ENCODE peak calls at places on chromosomes 13 and 19, in ten cellular contexts. D is MM.1S, A is OCI-LY7, C is hepatocyte, U is PC-9, W is GM23248, T is SK-N-SH, K is GM23338, N is Karpas-422, R is HCT116. B is an unnamed sample.

GRCh38 chr19:49929121-49929610 is at the start of the genes ATF5 and NUP62:
- DNase-seq in D (peak; percentile 93), A (peak; percentile 90), C (peak; percentile 96), U (peak; percentile 67), W (peak; percentile 89), T (peak; percentile 98), K (peak; percentile 85), N (peak; percentile 97), R (peak; percentile 59), B (peak; percentile 90)

GRCh38 chr13:99307648-99308339 is 595 bp upstream of the GPR183 start:
- DNase-seq in D (no peak), A (no peak), C (peak; percentile 63), U (no peak), W (peak; percentile 91), T (no peak), K (no peak), N (no peak), R (no peak), B (peak; percentile 53)

GRCh38 chr19:35734273-35734672 is 8.0 kb downstream of the IGFLR1 start:
- DNase-seq in D (no peak), A (no peak), C (no peak), U (no peak), W (no peak), T (no peak), K (no peak), N (no peak), R (no peak), B (no peak)

GRCh38 chr13:22929391-22930126 is 251.2 kb upstream of the SGCG start:
- DNase-seq in D (no peak), A (no peak), C (no peak), U (no peak), W (no peak), T (no peak), K (no peak), N (no peak), R (no peak), B (no peak)

GRCh38 chr13:59409211-59409610 is 754.5 kb downstream of the DIAPH3 start:
- DNase-seq in D (no peak), A (no peak), C (peak; percentile 38), U (no peak), W (no peak), T (no peak), K (peak; percentile 48), N (no peak), R (no peak), B (no peak)

GRCh38 chr13:114111577-114111976 is 20.8 kb downstream of the RASA3 start:
- DNase-seq in D (no peak), A (no peak), C (no peak), U (no peak), W (peak; percentile 56), T (no peak), K (no peak), N (no peak), R (no peak), B (no peak)

GRCh38 chr19:2719910-2720776 is 1.0 kb downstream of the DIRAS1 start:
- DNase-seq in D (no peak), A (no peak), C (no peak), U (no peak), W (peak; percentile 85), T (peak; percentile 84), K (peak; percentile 81), N (no peak), R (no peak), B (no peak)

GRCh38 chr19:51726049-51726448 is 2.3 kb upstream of the HAS1 start:
- DNase-seq in D (no peak), A (no peak), C (peak; percentile 73), U (no peak), W (peak; percentile 87), T (no peak), K (peak; percentile 40), N (no peak), R (no peak), B (no peak)

GRCh38 chr19:33125929-33126388 is 6.0 kb upstream of the WDR88 start:
- DNase-seq in D (peak; percentile 50), A (peak; percentile 59), C (peak; percentile 80), U (peak; percentile 45), W (peak; percentile 85), T (peak; percentile 81), K (peak; percentile 82), N (peak; percentile 83), R (peak; percentile 28), B (peak; percentile 58)

GRCh38 chr19:46107371-46107770 is 17.1 kb downstream of the IGFL3 start:
- DNase-seq in D (no peak), A (no peak), C (no peak), U (no peak), W (peak; percentile 79), T (no peak), K (no peak), N (no peak), R (no peak), B (no peak)

DNA sequence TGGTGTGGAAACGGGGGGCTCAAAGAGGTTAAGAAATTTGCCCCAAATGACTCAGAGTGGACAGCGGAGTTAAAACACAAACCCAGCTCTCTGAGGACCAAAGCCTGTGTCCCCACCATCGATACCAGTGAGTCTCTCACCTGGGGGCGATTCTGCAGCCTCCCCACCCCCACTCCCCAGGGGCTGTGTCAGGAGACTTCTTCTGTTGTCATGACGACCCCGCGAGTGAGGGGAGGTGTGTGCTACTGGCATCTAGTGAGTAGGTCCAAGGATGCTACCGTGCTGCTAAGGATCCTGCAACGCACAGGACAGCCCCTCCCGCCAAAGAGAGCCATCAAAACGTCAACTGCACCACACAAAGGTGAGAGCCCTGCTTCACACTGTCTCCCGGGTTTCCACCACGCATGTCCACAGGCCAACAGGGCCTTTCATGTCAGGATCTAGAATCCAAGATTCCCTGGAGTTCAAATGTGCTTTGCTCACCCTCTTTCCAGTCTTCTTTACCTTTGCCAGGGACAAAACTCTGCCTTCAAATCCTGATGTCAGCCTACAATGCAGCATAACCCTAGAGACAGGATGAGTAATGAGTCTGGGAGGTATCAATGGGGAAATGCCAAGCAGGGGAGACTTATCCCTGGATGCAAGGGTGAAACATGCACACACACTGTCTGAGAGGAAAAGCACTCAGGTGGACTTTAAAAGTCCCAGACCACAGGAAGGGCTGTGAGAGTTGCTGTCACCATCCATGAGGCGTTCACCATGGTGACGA is 3.9 kb downstream of the RANBP3 start:
- DNase-seq in D (no peak), A (no peak), C (no peak), U (no peak), W (peak; percentile 43), T (no peak), K (no peak), N (no peak), R (no peak), B (no peak)
- H3K9me2 ChIP-seq in D (no peaks in the 10 kb centered on the region), A (no peaks in the 10 kb centered on the region), C (no peaks in the 10 kb centered on the region), U (no peaks in the 10 kb centered on the region), W (no peaks in the 10 kb centered on the region), T (no peaks in the 10 kb centered on the region), K (no peaks in the 10 kb centered on the region), N (no peaks in the 10 kb centered on the region), R (no peaks in the 10 kb centered on the region), B (no peaks in the 10 kb centered on the region)

DNA sequence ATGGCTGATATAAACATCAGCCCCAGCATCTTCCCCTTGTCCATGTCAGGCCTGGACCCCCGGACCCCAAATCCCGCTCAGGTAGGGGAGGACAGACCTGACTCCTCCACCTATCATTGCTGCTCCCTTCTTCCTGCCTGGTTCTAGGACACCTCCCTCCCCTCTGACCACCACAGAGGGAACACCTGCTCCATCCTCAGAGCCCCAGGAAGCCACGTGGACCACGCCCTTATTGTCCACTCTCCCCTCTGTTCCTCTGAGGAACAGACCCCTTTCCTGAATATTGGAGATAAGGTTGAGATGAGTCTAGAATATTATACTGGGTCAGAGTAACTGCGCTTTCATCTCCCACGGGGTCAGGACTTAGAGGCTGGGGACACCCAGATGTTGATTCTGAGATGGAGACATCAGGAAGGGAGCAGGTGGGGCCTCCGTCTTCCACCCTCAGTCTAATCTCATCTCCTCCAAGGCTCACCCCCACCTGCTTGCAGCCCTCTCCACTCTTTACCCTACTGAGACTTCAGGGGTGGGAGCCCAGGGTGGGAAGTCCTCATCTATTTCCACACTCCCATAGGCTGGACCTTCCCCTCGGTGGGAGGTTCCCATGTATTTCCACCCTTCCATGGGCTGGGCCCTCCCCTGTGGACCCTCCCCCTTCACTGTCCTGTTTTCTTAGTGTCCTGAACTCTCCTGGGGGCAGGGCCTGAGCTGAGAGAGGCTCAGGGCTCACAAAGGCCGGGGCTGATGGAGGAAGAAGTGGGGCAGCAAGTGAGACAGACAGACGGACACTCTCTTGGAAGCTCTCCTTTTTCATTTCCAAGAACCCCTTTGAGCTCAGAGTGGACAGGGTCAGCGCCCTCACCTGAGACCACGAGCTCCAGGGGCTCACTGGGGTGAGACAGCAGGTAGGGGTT is 2.7 kb downstream of the LILRA4 start:
- DNase-seq in D (no peak), A (no peak), C (no peak), U (no peak), W (no peak), T (no peak), K (no peak), N (peak; percentile 40), R (no peak), B (no peak)
- H3K9me2 ChIP-seq in D (no peaks in the 10 kb centered on the region), A (no peaks in the 10 kb centered on the region), C (no peaks in the 10 kb centered on the region), U (no peaks in the 10 kb centered on the region), W (no peaks in the 10 kb centered on the region), T (no peaks in the 10 kb centered on the region), K (no peaks in the 10 kb centered on the region), N (no peaks in the 10 kb centered on the region), R (no peaks in the 10 kb centered on the region), B (no peaks in the 10 kb centered on the region)

GRCh38 chr13:105591308-105591707 is 944.2 kb downstream of the EFNB2 start:
- DNase-seq in D (no peak), A (no peak), C (no peak), U (no peak), W (no peak), T (no peak), K (no peak), N (no peak), R (no peak), B (no peak)
- H3K9me2 ChIP-seq in D (no peaks in the 10 kb centered on the region), A (no peaks in the 10 kb centered on the region), C (no peaks in the 10 kb centered on the region), U (no peaks in the 10 kb centered on the region), W (no peaks in the 10 kb centered on the region), T (no peaks in the 10 kb centered on the region), K (no peaks in the 10 kb centered on the region), N (no peaks in the 10 kb centered on the region), R (no peaks in the 10 kb centered on the region), B (no peaks in the 10 kb centered on the region)

DNA sequence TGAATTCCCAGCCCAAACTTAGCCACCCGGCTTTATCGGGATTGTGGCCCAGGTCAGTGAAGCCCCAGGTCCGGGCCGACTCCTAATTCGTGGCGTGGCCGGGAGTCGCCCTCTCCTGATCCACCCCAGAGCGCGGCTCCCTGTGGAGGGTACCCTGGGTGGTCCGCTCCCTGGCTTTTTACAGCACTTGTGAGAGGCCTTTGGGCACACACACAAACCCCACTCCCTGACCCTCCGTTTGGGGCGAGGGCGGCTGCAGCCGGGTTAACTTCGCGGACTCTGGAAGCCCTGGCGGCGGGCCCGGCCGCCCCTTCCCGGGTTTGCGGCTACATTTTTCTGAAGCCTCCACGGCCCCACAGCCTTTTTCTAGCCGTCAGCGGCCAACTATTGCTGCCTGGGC is 56.5 kb downstream of the ZNF568 start:
- DNase-seq in D (no peak), A (no peak), C (no peak), U (no peak), W (peak; percentile 15), T (no peak), K (peak; percentile 56), N (no peak), R (no peak), B (no peak)
- H3K9me2 ChIP-seq in D (no peaks in the 10 kb centered on the region), A (no peaks in the 10 kb centered on the region), C (no peaks in the 10 kb centered on the region), U (no peaks in the 10 kb centered on the region), W (no peaks in the 10 kb centered on the region), T (no peaks in the 10 kb centered on the region), K (no peaks in the 10 kb centered on the region), N (no peaks in the 10 kb centered on the region), R (no peaks in the 10 kb centered on the region), B (no peaks in the 10 kb centered on the region)

GRCh38 chr19:5144545-5145179 is 175.7 kb downstream of the KDM4B start:
- DNase-seq in D (no peak), A (no peak), C (no peak), U (no peak), W (no peak), T (no peak), K (no peak), N (no peak), R (no peak), B (no peak)
- H3K9me2 ChIP-seq in D (no peaks in the 10 kb centered on the region), A (no peaks in the 10 kb centered on the region), C (no peaks in the 10 kb centered on the region), U (no peaks in the 10 kb centered on the region), W (no peaks in the 10 kb centered on the region), T (no peaks in the 10 kb centered on the region), K (no peaks in the 10 kb centered on the region), N (no peaks in the 10 kb centered on the region), R (no peaks in the 10 kb centered on the region), B (no peaks in the 10 kb centered on the region)

B was measured in PC-3.